ENCODE peak calls at places on chromosomes 13 and 19, in four cellular contexts. X is SK-MEL-5; L is activated naive CD4-positive, alpha-beta T cell; V is cardiac muscle cell. J is an unnamed sample.

GRCh38 chr19:19817357-19817756 is 4.2 kb downstream of the ZNF506 start:
- DNase-seq in X (no peak), V (no peak), L (peak; percentile 3), J (no peak)

GRCh38 chr13:37475966-37476365 is 122.6 kb downstream of the POSTN start:
- DNase-seq in X (no peak), L (no peak), V (no peak), J (no peak)

GRCh38 chr19:53730391-53730790 is 93.7 kb downstream of the NLRP12 start:
- DNase-seq in V (no peak), L (no peak), X (no peak), J (no peak)

GRCh38 chr13:113785051-113786010 is 26.3 kb downstream of the TMEM255B start:
- DNase-seq in X (peak; percentile 46), L (no peak), V (peak; percentile 19), J (peak; percentile 95)

GRCh38 chr19:7638802-7639465 is 2.0 kb downstream of the STXBP2 start:
- DNase-seq in L (no peak), V (no peak), X (no peak), J (no peak)

GRCh38 chr13:38606697-38607096 is 80.2 kb upstream of the FREM2 start:
- DNase-seq in X (peak; percentile 57), V (no peak), L (no peak), J (no peak)

GRCh38 chr19:13835791-13836723 is 40.8 kb downstream of the ZSWIM4 start:
- DNase-seq in L (no peak), V (no peak), X (no peak), J (peak; percentile 39)

GRCh38 chr13:89383891-89384290 is 1712.7 kb downstream of the SLITRK5 start:
- DNase-seq in V (no peak), X (no peak), L (no peak), J (no peak)

GRCh38 chr13:106919093-106919492 is 351.2 kb upstream of the ARGLU1 start:
- DNase-seq in V (no peak), X (no peak), L (no peak), J (no peak)

GRCh38 chr13:27274631-27275030 is 4.0 kb downstream of the RASL11A start:
- DNase-seq in V (no peak), L (no peak), X (no peak), J (no peak)

GRCh38 chr13:109974354-109974753 is 188.0 kb upstream of the IRS2 start:
- DNase-seq in L (no peak), V (peak; percentile 14), X (no peak), J (no peak)

GRCh38 chr19:812049-812816 is 9.5 kb downstream of the PLPPR3 start:
- DNase-seq in V (no peak), X (no peak), L (no peak), J (no peak)